ENCODE peak calls at places on chromosomes 1 and 21, in nine cellular contexts. L is astrocyte, M is GM23248, V is H1, I is neural progenitor cell, C is IMR-90, U is NT2/D1, K is HCT116, P is endothelial cell of umbilical vein. Q is an unnamed sample.

GRCh38 chr1:7932524-7933149 is 8.0 kb downstream of the TNFRSF9 start:
- DNase-seq in L (no peak), U (no peak), V (no peak), M (no peak), C (no peak), P (no peak), K (no peak), I (peak), Q (no peak)

GRCh38 chr21:32813265-32813903 is 41.8 kb upstream of the PAXBP1 start:
- DNase-seq in I (peak), M (no peak), K (no peak), C (no peak), P (peak), V (no peak), L (no peak), U (no peak), Q (no peak)

GRCh38 chr1:101188311-101188710 is 48.5 kb upstream of the S1PR1 start:
- DNase-seq in P (no peak), U (no peak), C (peak), M (peak), V (no peak), L (peak), K (no peak), I (no peak), Q (no peak)

GRCh38 chr1:28021064-28021463 is 61.3 kb downstream of the XKR8 start:
- DNase-seq in C (no peak), U (peak), K (no peak), V (no peak), L (no peak), I (no peak), P (no peak), M (no peak), Q (no peak)

GRCh38 chr1:212284332-212284743 is 872 bp upstream of the PPP2R5A start:
- DNase-seq in U (no peak), K (no peak), M (peak), I (no peak), L (no peak), V (no peak), C (peak), P (no peak), Q (no peak)

GRCh38 chr1:110619412-110620249 is 13.5 kb upstream of the KCNA2 start:
- DNase-seq in I (peak), K (peak), V (peak), L (peak), C (peak), P (peak), U (peak), M (peak), Q (peak)

GRCh38 chr1:212089560-212090163 is 54.1 kb downstream of the DTL start:
- DNase-seq in K (no peak), P (no peak), V (no peak), C (no peak), U (no peak), L (no peak), M (no peak), I (no peak), Q (no peak)

GRCh38 chr1:22025368-22026154 is 24.1 kb downstream of the CELA3A start:
- DNase-seq in V (no peak), C (peak), I (peak), L (peak), M (peak), P (peak), U (peak), K (peak), Q (peak)

GRCh38 chr21:18832950-18833349 is 429.4 kb upstream of the TMPRSS15 start:
- DNase-seq in V (no peak), K (no peak), C (no peak), L (peak), U (no peak), M (no peak), P (peak), I (no peak), Q (peak)

GRCh38 chr1:53082826-53083225 is 20.8 kb downstream of the PODN start:
- DNase-seq in P (no peak), C (no peak), V (no peak), U (no peak), L (no peak), I (no peak), K (no peak), M (no peak), Q (no peak)

GRCh38 chr1:168097921-168098528 is 38.7 kb downstream of the GPR161 start:
- DNase-seq in L (no peak), V (no peak), K (no peak), C (no peak), I (no peak), U (no peak), P (no peak), M (no peak), Q (no peak)

GRCh38 chr1:1230656-1231399 is 973 bp downstream of the SDF4 start:
- DNase-seq in K (peak), U (no peak), I (no peak), M (peak), L (peak), P (peak), C (peak), V (no peak), Q (peak)

GRCh38 chr1:51833700-51834099 is 44.8 kb downstream of the NRDC start:
- DNase-seq in U (no peak), M (peak), L (peak), I (no peak), K (no peak), C (peak), V (no peak), P (no peak), Q (no peak)

GRCh38 chr1:14254184-14254583 is 344.3 kb upstream of the KAZN start:
- DNase-seq in U (no peak), I (no peak), V (no peak), K (no peak), P (no peak), C (no peak), L (no peak), M (no peak), Q (no peak)

GRCh38 chr1:222240536-222241181 is 307.2 kb downstream of the HHIPL2 start:
- DNase-seq in L (peak), C (peak), I (no peak), V (no peak), M (peak), U (no peak), P (no peak), K (no peak), Q (peak)

GRCh38 chr1:156936721-156937220 is 16.3 kb downstream of the LRRC71 start:
- DNase-seq in M (peak), L (no peak), U (no peak), C (no peak), I (no peak), V (no peak), K (no peak), P (no peak), Q (no peak)

GRCh38 chr1:150487763-150488115 is 520 bp downstream of the TARS2 start:
- DNase-seq in L (no peak), U (no peak), I (peak), C (no peak), M (no peak), V (no peak), P (no peak), K (no peak), Q (no peak)

GRCh38 chr1:155136728-155137127 is 1.1 kb downstream of the SLC50A1 start:
- DNase-seq in U (no peak), P (peak), I (no peak), K (no peak), L (no peak), C (no peak), V (no peak), M (no peak), Q (no peak)

GRCh38 chr1:112852276-112852675 is 103.7 kb downstream of the SLC16A1 start:
- DNase-seq in V (no peak), I (no peak), M (no peak), P (no peak), K (no peak), U (no peak), C (no peak), L (no peak), Q (no peak)

GRCh38 chr1:93672069-93672468 is 9.6 kb downstream of the BCAR3 start:
- DNase-seq in U (no peak), P (peak), V (no peak), L (peak), M (peak), C (peak), I (no peak), K (no peak), Q (peak)

GRCh38 chr1:35448344-35448801 is 108.8 kb downstream of the KIAA0319L start:
- DNase-seq in K (no peak), I (no peak), V (no peak), U (no peak), L (peak), P (peak), M (peak), C (peak), Q (peak)

GRCh38 chr1:150881331-150882070 is 5.1 kb upstream of the ARNT start:
- DNase-seq in V (no peak), K (no peak), P (no peak), M (peak), U (no peak), I (no peak), C (peak), L (peak), Q (peak)

GRCh38 chr1:17649371-17650106 is 105.6 kb upstream of the ACTL8 start:
- DNase-seq in U (no peak), V (no peak), M (no peak), K (no peak), P (no peak), C (no peak), L (no peak), I (no peak), Q (no peak)

GRCh38 chr1:167881069-167881468 is 32.9 kb downstream of the ADCY10 start:
- DNase-seq in C (peak), L (peak), U (no peak), I (no peak), K (no peak), P (no peak), M (peak), V (no peak), Q (peak)

GRCh38 chr1:46134660-46135331 is 2.4 kb upstream of the PIK3R3 start:
- DNase-seq in K (no peak), M (peak), C (peak), U (no peak), P (peak), I (no peak), L (peak), V (no peak), Q (peak)

GRCh38 chr1:227889047-227889862 is 58.5 kb downstream of the WNT9A start:
- DNase-seq in I (no peak), U (no peak), P (no peak), V (no peak), K (no peak), L (no peak), C (no peak), M (no peak), Q (no peak)

GRCh38 chr1:114695430-114696093 is at the start of gene AMPD1:
- DNase-seq in P (no peak), C (peak), L (peak), M (peak), I (no peak), K (no peak), U (no peak), V (no peak), Q (no peak)

GRCh38 chr1:8257621-8258020 is 60.3 kb upstream of the SLC45A1 start:
- DNase-seq in M (no peak), C (no peak), K (no peak), I (no peak), V (no peak), P (no peak), L (no peak), U (no peak), Q (no peak)

GRCh38 chr1:172532700-172533510 is at the start of gene SUCO:
- DNase-seq in M (peak), C (peak), P (peak), K (peak), I (peak), U (peak), V (peak), L (peak), Q (peak)

GRCh38 chr1:90561926-90562325 is 155.2 kb downstream of the BARHL2 start:
- DNase-seq in I (no peak), P (no peak), L (no peak), M (no peak), C (no peak), V (peak), U (peak), K (no peak), Q (no peak)

GRCh38 chr1:185499986-185500626 is 183.1 kb upstream of the IVNS1ABP start:
- DNase-seq in P (peak), V (no peak), U (no peak), K (no peak), I (no peak), L (peak), M (peak), C (peak), Q (peak)

GRCh38 chr1:65762081-65762862 is 30.4 kb upstream of the PDE4B start:
- DNase-seq in P (no peak), C (peak), I (no peak), U (no peak), V (no peak), K (no peak), M (peak), L (no peak), Q (peak)

GRCh38 chr1:184838374-184838995 is 83.8 kb upstream of the EDEM3 start:
- DNase-seq in V (no peak), I (no peak), M (peak), L (peak), K (no peak), U (no peak), P (no peak), C (peak), Q (peak)

GRCh38 chr1:43359696-43360095 is 915 bp downstream of the CDC20 start:
- DNase-seq in U (no peak), K (no peak), L (no peak), M (no peak), C (no peak), I (no peak), V (no peak), P (no peak), Q (no peak)
- H3K4me3 ChIP-seq in U (peak), K (peak), L (peak), M (peak), C (peak), I (peak), V (peak), P (peak), Q (peak)

GRCh38 chr21:44919111-44919912 is 1.4 kb downstream of the ITGB2 start:
- DNase-seq in U (no peak), K (no peak), C (no peak), I (no peak), L (no peak), M (peak), P (no peak), V (no peak), Q (no peak)

GRCh38 chr21:44921928-44922327 is 1.2 kb upstream of the ITGB2 start:
- DNase-seq in I (no peak), K (no peak), C (no peak), L (no peak), U (no peak), P (no peak), M (no peak), V (no peak), Q (no peak)

GRCh38 chr21:44918581-44919033 is 2.1 kb downstream of the ITGB2 start:
- DNase-seq in L (no peak), M (no peak), U (no peak), I (peak), V (no peak), P (no peak), C (no peak), K (no peak), Q (no peak)

GRCh38 chr21:44919913-44920693 is 596 bp downstream of the ITGB2 start:
- DNase-seq in L (no peak), I (no peak), P (no peak), M (no peak), U (no peak), C (no peak), K (no peak), V (no peak), Q (no peak)

DNA sequence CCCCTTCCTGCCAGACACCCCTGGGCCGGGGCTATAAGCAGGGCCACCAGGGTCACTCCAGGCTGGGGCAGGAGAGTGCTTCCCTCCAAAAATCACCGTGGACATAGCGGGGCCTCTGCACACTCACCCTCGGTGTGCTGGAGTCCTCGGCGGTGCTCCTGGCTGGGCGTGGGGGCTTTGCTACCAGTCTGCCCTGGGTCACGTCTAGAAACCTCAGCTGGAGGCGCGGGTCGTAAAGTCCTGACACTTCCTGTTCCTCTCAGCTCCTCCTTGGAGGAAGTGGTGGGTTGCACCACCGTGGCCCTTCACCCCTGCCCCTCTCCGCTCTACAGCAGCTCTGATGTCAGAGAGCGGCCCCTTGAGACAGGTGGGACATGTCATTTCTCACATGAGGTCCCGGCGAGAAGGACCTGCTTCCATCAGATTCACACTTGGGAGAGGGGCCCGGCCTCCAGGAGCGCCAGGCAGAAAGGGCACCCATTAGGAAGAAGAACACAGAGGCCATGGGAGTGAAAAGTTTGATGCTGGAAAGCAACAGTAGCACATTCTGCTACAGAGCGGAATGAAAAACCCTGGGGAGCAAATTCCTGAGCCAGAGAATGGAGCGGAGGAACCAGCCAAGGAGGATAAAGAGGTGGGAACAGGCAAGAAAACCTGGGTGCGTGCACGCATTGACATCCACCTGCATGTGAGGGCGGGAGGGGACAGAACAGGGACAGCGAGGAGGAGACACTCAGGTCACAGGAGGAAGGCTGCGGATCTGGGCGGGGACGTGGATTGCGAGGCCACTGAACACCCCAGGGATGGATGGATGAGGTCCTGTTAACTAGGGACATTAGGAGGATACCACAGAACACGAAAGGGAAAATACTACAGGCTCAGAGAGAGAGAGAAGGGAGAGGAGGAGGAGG is at the start of gene ITGB2:
- DNase-seq in C (no peak), V (no peak), U (no peak), I (no peak), M (no peak), L (no peak), K (no peak), P (no peak), Q (no peak)
- H3K9ac ChIP-seq in C (no peak), V (no peak), U (no peak), I (no peak), M (no peak), L (no peak), K (no peak), P (no peak), Q (no peak)

DNA sequence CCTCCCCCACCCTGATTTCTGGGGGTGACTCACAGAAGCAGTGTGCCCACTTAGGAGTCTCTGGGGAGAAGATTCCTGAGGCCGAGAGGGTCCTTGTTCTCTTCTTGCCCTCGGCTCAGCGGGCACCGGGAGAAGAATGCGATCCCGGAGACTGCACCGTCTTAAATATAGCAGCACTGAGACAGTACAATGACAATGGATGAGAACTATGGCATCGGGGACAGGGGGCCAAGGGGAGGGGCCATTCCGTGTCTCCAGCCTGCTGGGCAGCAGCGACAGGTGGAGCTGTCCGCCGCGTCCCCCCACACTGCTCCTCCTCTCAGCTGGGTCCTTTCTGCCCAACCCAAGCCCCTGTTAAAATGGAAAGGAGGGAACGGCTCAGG is at the start of gene MYOM3:
- DNase-seq in M (peak), L (no peak), C (no peak), U (no peak), K (no peak), I (peak), P (no peak), V (no peak), Q (no peak)
- H3K4me3 ChIP-seq in M (peak), L (peak), C (no peak), U (no peak), K (no peak), I (peak), P (no peak), V (no peak), Q (peak)

GRCh38 chr1:192546596-192547199 is 28.9 kb upstream of the RGS1 start:
- DNase-seq in U (no peak), L (no peak), M (no peak), C (no peak), P (peak), K (no peak), I (no peak), V (no peak), Q (no peak)
- H3K9ac ChIP-seq in U (no peak), L (no peak), M (no peak), C (no peak), P (no peak), K (no peak), I (no peak), V (no peak), Q (no peak)

DNA sequence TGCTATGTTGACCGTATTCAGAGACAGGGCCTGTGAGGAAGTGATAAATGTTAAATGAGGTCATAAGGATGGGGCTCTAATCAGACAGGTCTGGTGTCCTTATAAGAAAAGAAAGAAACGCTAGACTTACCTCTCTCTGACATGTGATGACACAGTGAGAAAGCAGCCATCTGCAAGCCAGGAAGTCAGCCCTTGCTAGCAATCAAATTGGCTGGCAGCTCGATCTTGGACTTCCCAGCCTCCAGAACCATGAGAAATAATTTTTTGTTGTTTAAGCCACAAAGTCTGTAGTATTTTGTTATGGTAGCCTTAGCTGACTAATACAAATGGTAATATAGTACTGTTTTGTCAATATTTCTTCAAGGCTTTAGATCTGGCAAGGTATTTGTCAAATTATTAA is 25.1 kb upstream of the AGL start:
- DNase-seq in V (no peak), I (no peak), M (no peak), U (no peak), P (no peak), C (no peak), L (no peak), K (no peak), Q (no peak)
- H3K4me3 ChIP-seq in V (no peak), I (no peak), M (no peak), U (no peak), P (no peak), C (no peak), L (no peak), K (no peak), Q (no peak)